ENCODE peak calls at places on chromosomes 7 and 10, in ten cellular contexts. I, G, V, O, Y, P, A, M, U and B are unnamed samples.

GRCh38 chr10:125448596-125448995 is 234.4 kb downstream of the TEX36 start:
- DNase-seq in Y (peak), U (no peak), P (no peak), I (peak), A (no peak), G (no peak), V (no peak), M (no peak), O (no peak), B (no peak)

GRCh38 chr7:101606176-101606923 is 22.7 kb downstream of the MYL10 start:
- DNase-seq in P (no peak), I (no peak), M (no peak), Y (no peak), O (no peak), V (no peak), G (no peak), U (no peak), A (no peak), B (no peak)

GRCh38 chr7:5177060-5177459 is 13.0 kb upstream of the WIPI2 start:
- DNase-seq in U (peak), P (peak), O (peak), V (no peak), Y (no peak), I (peak), M (peak), A (peak), G (peak), B (peak)

GRCh38 chr7:2757904-2758672 is 70.1 kb downstream of the AMZ1 start:
- DNase-seq in Y (no peak), G (peak), A (peak), V (peak), I (peak), M (peak), U (no peak), P (peak), O (peak), B (no peak)

GRCh38 chr10:100370976-100371706 is 24.1 kb downstream of the SCD start:
- DNase-seq in P (peak), U (peak), Y (peak), G (peak), A (peak), V (no peak), I (peak), O (peak), M (peak), B (peak)

GRCh38 chr7:90624128-90624980 is 28.2 kb downstream of the CDK14 start:
- DNase-seq in I (peak), O (no peak), V (no peak), U (no peak), A (no peak), Y (no peak), M (no peak), G (peak), P (peak), B (no peak)

GRCh38 chr7:19305698-19306097 is 160.5 kb upstream of the FERD3L start:
- DNase-seq in I (no peak), U (no peak), O (no peak), M (no peak), V (no peak), Y (no peak), A (no peak), G (no peak), P (no peak), B (no peak)

GRCh38 chr7:106807474-106807873 is 57.6 kb upstream of the PIK3CG start:
- DNase-seq in P (no peak), I (no peak), G (no peak), U (no peak), Y (no peak), O (no peak), V (no peak), M (no peak), A (no peak), B (no peak)

GRCh38 chr10:12181065-12181775 is 14.5 kb downstream of the NUDT5 start:
- DNase-seq in Y (no peak), P (no peak), M (no peak), G (peak), O (peak), I (peak), U (peak), A (no peak), V (no peak), B (no peak)

GRCh38 chr7:26278769-26279168 is 12.9 kb upstream of the SNX10 start:
- DNase-seq in V (no peak), G (no peak), I (peak), P (no peak), Y (no peak), M (no peak), O (no peak), U (no peak), A (no peak), B (no peak)
- TF ChIP-seq CTCF in V (peak), G (peak), I (peak), P (peak), Y (no peak), M (no peak), O (peak), U (no peak), A (no peak), B (no peak)

GRCh38 chr10:3294919-3295318 is 122.3 kb upstream of the PITRM1 start:
- DNase-seq in P (no peak), A (no peak), Y (no peak), G (peak), M (no peak), O (no peak), V (no peak), I (no peak), U (no peak), B (no peak)
- TF ChIP-seq CTCF in P (no peak), A (no peak), Y (no peak), G (peak), M (no peak), O (peak), V (no peak), I (no peak), U (no peak), B (no peak)

DNA sequence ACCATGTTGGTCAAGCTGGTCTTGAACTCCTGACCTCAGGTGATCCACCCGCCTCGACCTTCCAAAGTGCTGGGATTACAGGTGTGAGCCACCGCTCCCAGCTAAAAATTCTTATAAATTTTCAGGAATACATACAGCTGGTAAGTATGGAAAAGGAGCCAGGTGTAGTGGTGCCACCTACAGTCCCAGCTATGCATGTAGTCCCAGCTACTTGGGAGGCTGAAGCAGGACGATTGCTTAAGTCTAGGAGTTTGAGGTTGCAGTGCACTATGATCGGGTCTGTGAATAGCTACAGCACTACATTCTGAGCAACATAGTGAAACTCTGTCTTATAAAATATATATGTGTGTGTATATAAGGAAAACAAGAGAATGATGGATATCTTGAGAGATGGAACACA is 19.0 kb downstream of the LDB1 start:
- DNase-seq in A (no peak), G (no peak), M (no peak), Y (no peak), O (no peak), P (no peak), V (no peak), U (no peak), I (peak), B (no peak)
- TF ChIP-seq CTCF in A (no peak), G (no peak), M (no peak), Y (no peak), O (peak), P (no peak), V (no peak), U (no peak), I (no peak), B (no peak)

GRCh38 chr10:77605466-77605865 is 32.1 kb downstream of the KCNMA1 start:
- DNase-seq in U (no peak), A (no peak), M (no peak), I (peak), V (no peak), P (no peak), G (no peak), O (no peak), Y (no peak), B (no peak)
- TF ChIP-seq CTCF in U (no peak), A (no peak), M (no peak), I (peak), V (no peak), P (no peak), G (peak), O (peak), Y (no peak), B (no peak)